ENCODE peak calls at places on chromosome X, in eight cellular contexts. E is left ventricle myocardium inferior, J is colonic mucosa, N is AG09309, G is GM12865, B is epithelial cell of esophagus, C is lung, O is ovary. A is an unnamed sample.

GRCh38 chrX:13903405-13903804 is 86.5 kb upstream of the GPM6B start:
- DNase-seq in B (peak), N (no peak), J (no peak), C (no peak), O (no peak), E (no peak), G (no peak), A (no peak)

GRCh38 chrX:140040397-140040796 is 75.1 kb upstream of the CXorf66 start:
- DNase-seq in O (no peak), C (no peak), E (no peak), G (no peak), B (peak), N (no peak), J (no peak), A (no peak)

GRCh38 chrX:151515233-151515632 is 48.2 kb upstream of the PASD1 start:
- DNase-seq in O (no peak), C (no peak), B (no peak), N (no peak), E (no peak), J (no peak), G (peak), A (no peak)

GRCh38 chrX:93868289-93868985 is 194.4 kb downstream of the FAM133A start:
- DNase-seq in G (no peak), B (no peak), E (no peak), O (no peak), J (no peak), N (no peak), C (no peak), A (no peak)

GRCh38 chrX:70613295-70613694 is 168.7 kb downstream of the DLG3 start:
- DNase-seq in C (no peak), E (no peak), J (no peak), G (no peak), O (no peak), N (no peak), B (peak), A (no peak)

GRCh38 chrX:2523911-2524310 is 23.1 kb upstream of the DHRSX start:
- DNase-seq in N (no peak), G (no peak), O (no peak), B (no peak), J (no peak), E (no peak), C (no peak), A (no peak)

GRCh38 chrX:10404435-10404834 is 215.9 kb downstream of the MID1 start:
- DNase-seq in E (no peak), B (no peak), C (no peak), G (no peak), N (peak), O (no peak), J (no peak), A (no peak)

GRCh38 chrX:97267916-97268680 is 384.4 kb downstream of the RPA4 start:
- DNase-seq in N (peak), B (no peak), O (no peak), J (no peak), E (no peak), G (no peak), C (no peak), A (no peak)

GRCh38 chrX:8364369-8365141 is 100.1 kb upstream of the VCX3B start:
- DNase-seq in B (peak), C (no peak), O (no peak), N (no peak), E (peak), G (peak), J (no peak), A (no peak)

GRCh38 chrX:3663576-3664290 is 49.7 kb downstream of the PRKX start:
- DNase-seq in N (no peak), G (no peak), O (no peak), J (no peak), E (no peak), B (no peak), C (no peak), A (no peak)

GRCh38 chrX:22090181-22090580 is 58.1 kb downstream of the PHEX start:
- DNase-seq in G (no peak), J (no peak), C (no peak), E (no peak), N (no peak), B (no peak), O (no peak), A (no peak)

DNA sequence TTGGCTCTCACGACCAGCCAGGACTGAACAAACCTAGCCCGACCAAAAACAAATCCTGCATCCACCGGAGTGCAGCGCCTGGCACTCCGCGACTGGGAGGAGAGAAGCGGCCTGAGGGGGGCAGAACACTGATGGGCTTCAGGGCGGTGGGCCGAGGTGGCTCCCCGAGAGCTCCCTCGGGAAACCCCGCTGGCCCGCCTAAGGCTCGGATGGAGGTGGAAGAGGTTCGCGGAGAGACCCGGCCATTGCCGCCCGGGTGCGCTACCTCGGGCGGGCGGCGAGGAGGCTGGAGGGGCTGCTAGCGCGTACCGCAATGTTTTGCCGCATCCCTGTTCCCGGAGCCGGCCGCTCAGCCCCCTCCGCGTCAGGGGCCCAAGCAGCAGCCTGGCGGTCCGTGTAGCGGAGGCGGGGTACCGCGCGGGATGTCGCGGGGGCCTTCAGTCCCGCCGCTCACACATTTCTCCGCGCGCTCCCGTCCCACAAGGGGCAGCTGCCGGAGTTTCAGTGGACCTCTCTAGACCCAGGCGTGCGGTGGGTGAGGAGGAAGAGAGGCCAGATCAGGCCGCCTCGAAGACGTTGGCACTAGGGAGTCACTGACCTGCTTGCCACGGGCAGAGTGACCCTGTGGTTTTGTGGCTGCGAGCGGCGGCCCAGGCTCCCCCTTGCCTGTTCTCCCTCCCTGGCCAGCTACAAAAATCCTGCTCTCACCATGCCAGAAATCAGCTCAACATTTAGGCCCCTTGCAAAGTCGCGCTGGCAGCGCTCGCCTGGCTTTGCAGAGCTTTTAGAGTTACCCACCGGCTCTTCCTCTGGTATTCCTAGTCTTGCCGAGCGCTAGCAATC is 2.1 kb downstream of the SLITRK4 start:
- DNase-seq in C (no peak), J (no peak), B (no peak), N (no peak), O (no peak), G (no peak), E (no peak), A (no peak)
- H3K4me3 ChIP-seq in C (peak), J (peak), B (no peak), N (no peak), O (no peak), G (no peak), E (peak), A (no peak)

DNA sequence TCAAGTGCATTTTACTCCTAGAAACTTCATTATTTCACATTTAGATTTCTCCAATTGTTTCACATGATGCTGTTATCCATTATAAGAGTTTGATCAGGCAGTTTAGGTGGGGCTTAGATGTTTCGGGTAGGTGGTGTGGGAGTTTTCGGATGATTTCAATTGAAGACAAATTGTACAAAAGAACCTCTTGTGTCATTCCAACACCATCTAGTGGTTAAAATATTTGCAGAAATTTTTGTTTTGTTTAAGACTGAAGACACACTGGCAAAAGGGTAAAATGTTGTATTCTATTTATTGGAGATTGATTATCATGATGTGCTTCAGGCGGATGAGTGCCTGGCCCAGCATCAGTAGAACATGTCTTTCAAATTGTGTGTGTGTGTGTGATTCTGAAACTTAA is 212.7 kb downstream of the SH3BGRL start:
- DNase-seq in N (no peak), G (no peak), O (no peak), E (no peak), C (no peak), B (peak), J (no peak), A (no peak)
- TF ChIP-seq CTCF in N (no peak), G (no peak), O (no peak), E (no peak), C (no peak), B (no peak), J (no peak), A (no peak)

GRCh38 chrX:302975-303374 is 15.6 kb downstream of the GTPBP6 start:
- DNase-seq in N (no peak), J (no peak), O (no peak), E (no peak), B (no peak), G (no peak), C (no peak), A (no peak)
- H3K4me3 ChIP-seq in N (no peak), J (no peak), O (no peak), E (no peak), B (no peak), G (no peak), C (no peak), A (no peak)

GRCh38 chrX:106791495-106791894 is 11.0 kb upstream of the TBC1D8B start:
- DNase-seq in B (peak), J (no peak), C (no peak), N (peak), O (no peak), E (no peak), G (peak), A (no peak)
- TF ChIP-seq CTCF in B (peak), J (no peak), C (no peak), N (peak), O (no peak), E (peak), G (no peak), A (peak)